ENCODE peak calls at places on chromosomes 6 and 20, in eight cellular contexts. One of them, this sample, is unnamed.

GRCh38 chr20:13777171-13777601 is 7.5 kb downstream of the ESF1 start:
- DNase-seq in heart left ventricle: no peak
- DNase-seq in ovary: no peak
- DNase-seq in stomach: no peak
- DNase-seq in uterus: no peak
- DNase-seq in prostate gland: no peak
- DNase-seq in right lobe of liver: no peak
- DNase-seq in HepG2: no peak
- DNase-seq in this sample: no peak

GRCh38 chr6:43915213-43915869 is 145.3 kb downstream of the VEGFA start:
- DNase-seq in HepG2: no peak
- DNase-seq in heart left ventricle: no peak
- DNase-seq in uterus: no peak
- DNase-seq in right lobe of liver: no peak
- DNase-seq in prostate gland: no peak
- DNase-seq in stomach: no peak
- DNase-seq in ovary: no peak
- DNase-seq in this sample: no peak

GRCh38 chr6:40722553-40723258 is 135.5 kb upstream of the LRFN2 start:
- DNase-seq in right lobe of liver: no peak
- DNase-seq in ovary: no peak
- DNase-seq in uterus: no peak
- DNase-seq in HepG2: peak; percentile 19
- DNase-seq in heart left ventricle: no peak
- DNase-seq in stomach: no peak
- DNase-seq in prostate gland: no peak
- DNase-seq in this sample: no peak

GRCh38 chr20:41540459-41540858 is 77.7 kb downstream of the CHD6 start:
- DNase-seq in heart left ventricle: no peak
- DNase-seq in uterus: no peak
- DNase-seq in stomach: no peak
- DNase-seq in HepG2: peak; percentile 45
- DNase-seq in right lobe of liver: no peak
- DNase-seq in prostate gland: no peak
- DNase-seq in ovary: no peak
- DNase-seq in this sample: no peak

GRCh38 chr20:59776626-59777320 is 156.7 kb downstream of the SYCP2 start:
- DNase-seq in uterus: no peak
- DNase-seq in stomach: no peak
- DNase-seq in HepG2: no peak
- DNase-seq in right lobe of liver: peak; percentile 24
- DNase-seq in prostate gland: no peak
- DNase-seq in heart left ventricle: no peak
- DNase-seq in ovary: no peak
- DNase-seq in this sample: no peak

GRCh38 chr6:87806635-87807034 is 104.6 kb upstream of the AKIRIN2 start:
- DNase-seq in ovary: no peak
- DNase-seq in prostate gland: no peak
- DNase-seq in heart left ventricle: no peak
- DNase-seq in uterus: no peak
- DNase-seq in HepG2: peak; percentile 74
- DNase-seq in stomach: no peak
- DNase-seq in right lobe of liver: no peak
- DNase-seq in this sample: no peak

GRCh38 chr6:52020961-52021570 is 66.3 kb downstream of the PKHD1 start:
- DNase-seq in uterus: no peak
- DNase-seq in prostate gland: no peak
- DNase-seq in stomach: no peak
- DNase-seq in HepG2: peak; percentile 36
- DNase-seq in ovary: no peak
- DNase-seq in heart left ventricle: no peak
- DNase-seq in right lobe of liver: no peak
- DNase-seq in this sample: no peak

GRCh38 chr6:36769676-36770499 is 69.4 kb downstream of the CPNE5 start:
- DNase-seq in stomach: peak; percentile 34
- DNase-seq in uterus: no peak
- DNase-seq in right lobe of liver: no peak
- DNase-seq in ovary: no peak
- DNase-seq in HepG2: no peak
- DNase-seq in prostate gland: no peak
- DNase-seq in heart left ventricle: peak; percentile 56
- DNase-seq in this sample: no peak

GRCh38 chr20:6184086-6184485 is 61.3 kb upstream of the FERMT1 start:
- DNase-seq in ovary: no peak
- DNase-seq in HepG2: peak; percentile 12
- DNase-seq in prostate gland: no peak
- DNase-seq in heart left ventricle: no peak
- DNase-seq in right lobe of liver: no peak
- DNase-seq in uterus: no peak
- DNase-seq in stomach: no peak
- DNase-seq in this sample: no peak

GRCh38 chr6:35425284-35425683 is 26.9 kb upstream of the FANCE start:
- DNase-seq in heart left ventricle: no peak
- DNase-seq in right lobe of liver: no peak
- DNase-seq in stomach: no peak
- DNase-seq in HepG2: no peak
- DNase-seq in ovary: no peak
- DNase-seq in uterus: no peak
- DNase-seq in prostate gland: no peak
- DNase-seq in this sample: no peak

GRCh38 chr6:25052181-25052580 is 116.4 kb upstream of the RIPOR2 start:
- DNase-seq in heart left ventricle: no peak
- DNase-seq in prostate gland: no peak
- DNase-seq in uterus: no peak
- DNase-seq in stomach: no peak
- DNase-seq in ovary: no peak
- DNase-seq in right lobe of liver: no peak
- DNase-seq in HepG2: no peak
- DNase-seq in this sample: no peak

GRCh38 chr20:60123096-60123495 is 164.9 kb downstream of the CDH26 start:
- DNase-seq in prostate gland: no peak
- DNase-seq in stomach: no peak
- DNase-seq in uterus: no peak
- DNase-seq in right lobe of liver: no peak
- DNase-seq in ovary: no peak
- DNase-seq in HepG2: no peak
- DNase-seq in heart left ventricle: no peak
- DNase-seq in this sample: no peak

GRCh38 chr6:144008501-144009245 is 614 bp upstream of the PLAGL1 start:
- DNase-seq in HepG2: no peak
- DNase-seq in ovary: no peak
- DNase-seq in uterus: no peak
- DNase-seq in stomach: no peak
- DNase-seq in right lobe of liver: no peak
- DNase-seq in heart left ventricle: no peak
- DNase-seq in prostate gland: no peak
- DNase-seq in this sample: peak; percentile 28

GRCh38 chr6:99491159-99491558 is 24.1 kb downstream of the USP45 start:
- DNase-seq in uterus: no peak
- DNase-seq in prostate gland: no peak
- DNase-seq in right lobe of liver: no peak
- DNase-seq in heart left ventricle: no peak
- DNase-seq in ovary: no peak
- DNase-seq in HepG2: no peak
- DNase-seq in stomach: no peak
- DNase-seq in this sample: no peak

GRCh38 chr6:80594461-80594860 is 488.0 kb downstream of the BCKDHB start:
- DNase-seq in prostate gland: no peak
- DNase-seq in heart left ventricle: no peak
- DNase-seq in right lobe of liver: no peak
- DNase-seq in HepG2: no peak
- DNase-seq in stomach: no peak
- DNase-seq in uterus: no peak
- DNase-seq in ovary: no peak
- DNase-seq in this sample: no peak

GRCh38 chr6:121799574-121799973 is 364.1 kb downstream of the GJA1 start:
- DNase-seq in uterus: no peak
- DNase-seq in ovary: no peak
- DNase-seq in heart left ventricle: no peak
- DNase-seq in stomach: no peak
- DNase-seq in prostate gland: no peak
- DNase-seq in HepG2: no peak
- DNase-seq in right lobe of liver: no peak
- DNase-seq in this sample: no peak

GRCh38 chr20:25355191-25355590 is 35.4 kb downstream of the ABHD12 start:
- DNase-seq in ovary: no peak
- DNase-seq in prostate gland: no peak
- DNase-seq in stomach: no peak
- DNase-seq in HepG2: no peak
- DNase-seq in right lobe of liver: no peak
- DNase-seq in uterus: no peak
- DNase-seq in heart left ventricle: no peak
- DNase-seq in this sample: no peak

GRCh38 chr6:34911822-34912221 is 22.8 kb downstream of the ANKS1A start:
- DNase-seq in heart left ventricle: no peak
- DNase-seq in ovary: no peak
- DNase-seq in right lobe of liver: no peak
- DNase-seq in stomach: no peak
- DNase-seq in prostate gland: no peak
- DNase-seq in HepG2: no peak
- DNase-seq in uterus: no peak
- DNase-seq in this sample: no peak

GRCh38 chr6:150238857-150239407 is 96.1 kb downstream of the PPP1R14C start:
- DNase-seq in stomach: no peak
- DNase-seq in ovary: no peak
- DNase-seq in uterus: no peak
- DNase-seq in HepG2: no peak
- DNase-seq in prostate gland: no peak
- DNase-seq in right lobe of liver: no peak
- DNase-seq in heart left ventricle: no peak
- DNase-seq in this sample: no peak

GRCh38 chr6:119384444-119384843 is 34.9 kb upstream of the MAN1A1 start:
- DNase-seq in uterus: no peak
- DNase-seq in stomach: no peak
- DNase-seq in right lobe of liver: no peak
- DNase-seq in ovary: no peak
- DNase-seq in heart left ventricle: no peak
- DNase-seq in HepG2: no peak
- DNase-seq in prostate gland: no peak
- DNase-seq in this sample: no peak

GRCh38 chr6:75204222-75204958 is 1.5 kb downstream of the COL12A1 start:
- DNase-seq in stomach: peak; percentile 69
- DNase-seq in right lobe of liver: peak; percentile 66
- DNase-seq in uterus: peak; percentile 90
- DNase-seq in prostate gland: peak; percentile 49
- DNase-seq in ovary: peak; percentile 90
- DNase-seq in heart left ventricle: no peak
- DNase-seq in HepG2: peak; percentile 40
- DNase-seq in this sample: peak; percentile 84

GRCh38 chr6:26172496-26172958 is 85.3 kb downstream of the HFE start:
- DNase-seq in ovary: no peak
- DNase-seq in right lobe of liver: no peak
- DNase-seq in heart left ventricle: no peak
- DNase-seq in HepG2: no peak
- DNase-seq in stomach: no peak
- DNase-seq in prostate gland: no peak
- DNase-seq in uterus: no peak
- DNase-seq in this sample: peak; percentile 58

GRCh38 chr6:40393641-40394040 is 193.5 kb downstream of the LRFN2 start:
- DNase-seq in stomach: no peak
- DNase-seq in prostate gland: no peak
- DNase-seq in uterus: no peak
- DNase-seq in right lobe of liver: no peak
- DNase-seq in heart left ventricle: no peak
- DNase-seq in HepG2: no peak
- DNase-seq in ovary: no peak
- DNase-seq in this sample: no peak

GRCh38 chr6:145733770-145734169 is 1.6 kb downstream of the EPM2A start:
- DNase-seq in heart left ventricle: no peak
- DNase-seq in ovary: no peak
- DNase-seq in right lobe of liver: no peak
- DNase-seq in stomach: no peak
- DNase-seq in HepG2: no peak
- DNase-seq in uterus: no peak
- DNase-seq in prostate gland: no peak
- DNase-seq in this sample: no peak

GRCh38 chr20:49682278-49682677 is 31.4 kb downstream of the B4GALT5 start:
- DNase-seq in ovary: no peak
- DNase-seq in right lobe of liver: no peak
- DNase-seq in HepG2: no peak
- DNase-seq in stomach: no peak
- DNase-seq in uterus: no peak
- DNase-seq in heart left ventricle: no peak
- DNase-seq in prostate gland: no peak
- DNase-seq in this sample: no peak
- H3K4me1 ChIP-seq in ovary: peaks cover 20% of the 10 kb centered on the region
- H3K4me1 ChIP-seq in right lobe of liver: peaks cover 84% of the 10 kb centered on the region
- H3K4me1 ChIP-seq in HepG2: peaks cover 89% of the 10 kb centered on the region
- H3K4me1 ChIP-seq in stomach: peaks cover 100% of the 10 kb centered on the region
- H3K4me1 ChIP-seq in uterus: peaks cover 6% of the 10 kb centered on the region
- H3K4me1 ChIP-seq in heart left ventricle: peaks cover 49% of the 10 kb centered on the region
- H3K4me1 ChIP-seq in prostate gland: no peaks in the 10 kb centered on the region
- H3K4me1 ChIP-seq in this sample: peaks cover 46% of the 10 kb centered on the region

GRCh38 chr6:38640216-38640909 is 634 bp upstream of the BTBD9 start:
- DNase-seq in ovary: peak; percentile 35
- DNase-seq in stomach: no peak
- DNase-seq in right lobe of liver: no peak
- DNase-seq in prostate gland: no peak
- DNase-seq in heart left ventricle: no peak
- DNase-seq in HepG2: no peak
- DNase-seq in uterus: no peak
- DNase-seq in this sample: peak; percentile 25
- TF ChIP-seq POLR2A in ovary: no peak
- TF ChIP-seq POLR2A in stomach: no peak
- TF ChIP-seq POLR2A in right lobe of liver: no peak
- TF ChIP-seq POLR2A in prostate gland: no peak
- TF ChIP-seq POLR2A in heart left ventricle: no peak
- TF ChIP-seq POLR2A in HepG2: no peak
- TF ChIP-seq POLR2A in uterus: no peak
- TF ChIP-seq POLR2A in this sample: no peak

DNA sequence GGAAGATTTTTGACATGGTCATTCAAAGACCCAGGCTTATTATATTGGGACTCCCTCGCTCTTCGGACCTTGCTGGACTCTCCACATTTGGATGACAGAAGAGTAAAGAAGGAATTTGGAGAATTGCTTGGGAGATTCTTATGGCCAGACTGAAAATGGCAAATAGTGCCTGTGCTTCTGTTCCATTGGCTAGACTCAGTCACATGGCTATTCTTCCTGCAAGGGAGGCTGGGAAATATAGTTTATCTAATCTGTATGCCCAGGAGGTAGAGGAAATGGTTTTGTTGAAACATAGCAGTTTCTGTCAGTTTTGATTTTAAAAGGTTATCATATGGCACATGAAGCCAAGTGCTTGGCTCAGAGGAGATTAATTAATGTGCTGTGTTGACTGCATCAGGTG is 286.6 kb upstream of the JAG1 start:
- DNase-seq in stomach: no peak
- DNase-seq in ovary: no peak
- DNase-seq in prostate gland: no peak
- DNase-seq in HepG2: no peak
- DNase-seq in uterus: no peak
- DNase-seq in heart left ventricle: no peak
- DNase-seq in right lobe of liver: no peak
- DNase-seq in this sample: no peak
- H3K4me1 ChIP-seq in stomach: no peaks in the 10 kb centered on the region
- H3K4me1 ChIP-seq in ovary: peaks cover 7% of the 10 kb centered on the region
- H3K4me1 ChIP-seq in prostate gland: no peaks in the 10 kb centered on the region
- H3K4me1 ChIP-seq in HepG2: no peaks in the 10 kb centered on the region
- H3K4me1 ChIP-seq in uterus: no peaks in the 10 kb centered on the region
- H3K4me1 ChIP-seq in heart left ventricle: peaks cover 7% of the 10 kb centered on the region
- H3K4me1 ChIP-seq in right lobe of liver: no peaks in the 10 kb centered on the region
- H3K4me1 ChIP-seq in this sample: no peaks in the 10 kb centered on the region

GRCh38 chr6:27847706-27848105 is 64.5 kb downstream of the OR2B2 start:
- DNase-seq in HepG2: no peak
- DNase-seq in stomach: no peak
- DNase-seq in uterus: no peak
- DNase-seq in prostate gland: no peak
- DNase-seq in ovary: no peak
- DNase-seq in heart left ventricle: no peak
- DNase-seq in right lobe of liver: no peak
- DNase-seq in this sample: no peak
- TF ChIP-seq POLR2A in HepG2: no peak
- TF ChIP-seq POLR2A in stomach: no peak
- TF ChIP-seq POLR2A in uterus: no peak
- TF ChIP-seq POLR2A in prostate gland: no peak
- TF ChIP-seq POLR2A in ovary: no peak
- TF ChIP-seq POLR2A in heart left ventricle: no peak
- TF ChIP-seq POLR2A in right lobe of liver: no peak
- TF ChIP-seq POLR2A in this sample: no peak

This sample was measured in testis.